ENCODE peak calls at places on chromosomes 13 and 19, in four cellular contexts. One of them, this sample, is unnamed. For H3K4me1, the result is how much of the 10 kb centered on the place peaks cover.

GRCh38 chr13:99406799-99407201 is 94.5 kb upstream of the TM9SF2 start:
- DNase-seq in A549: no peak
- DNase-seq in tibial nerve: no peak
- DNase-seq in cardiac muscle cell: peak
- DNase-seq in this sample: no peak

GRCh38 chr13:91313103-91313502 is 34.4 kb upstream of the MIR17HG start:
- DNase-seq in A549: peak
- DNase-seq in tibial nerve: no peak
- DNase-seq in cardiac muscle cell: peak
- DNase-seq in this sample: no peak

GRCh38 chr19:29667941-29668340 is 2.7 kb downstream of the PLEKHF1 start:
- DNase-seq in A549: no peak
- DNase-seq in tibial nerve: no peak
- DNase-seq in cardiac muscle cell: no peak
- DNase-seq in this sample: peak

GRCh38 chr19:508204-509150 is 1.2 kb downstream of the TPGS1 start:
- DNase-seq in A549: no peak
- DNase-seq in tibial nerve: no peak
- DNase-seq in cardiac muscle cell: no peak
- DNase-seq in this sample: no peak

GRCh38 chr19:51689751-51690358 is 3.3 kb upstream of the SPACA6 start:
- DNase-seq in A549: peak
- DNase-seq in tibial nerve: no peak
- DNase-seq in cardiac muscle cell: peak
- DNase-seq in this sample: peak

GRCh38 chr13:27295096-27295495 is 24.5 kb downstream of the RASL11A start:
- DNase-seq in A549: no peak
- DNase-seq in tibial nerve: no peak
- DNase-seq in cardiac muscle cell: no peak
- DNase-seq in this sample: no peak

GRCh38 chr13:112254061-112254818 is 121.9 kb upstream of the SPACA7 start:
- DNase-seq in A549: no peak
- DNase-seq in tibial nerve: no peak
- DNase-seq in cardiac muscle cell: no peak
- DNase-seq in this sample: no peak

GRCh38 chr13:47033216-47033615 is 136.4 kb upstream of the HTR2A start:
- DNase-seq in A549: no peak
- DNase-seq in tibial nerve: no peak
- DNase-seq in cardiac muscle cell: peak
- DNase-seq in this sample: no peak

GRCh38 chr19:35088514-35088913 is 27.1 kb upstream of the FXYD3 start:
- DNase-seq in A549: peak
- DNase-seq in tibial nerve: no peak
- DNase-seq in cardiac muscle cell: peak
- DNase-seq in this sample: no peak

GRCh38 chr13:97174638-97175037 is 47.5 kb upstream of the MBNL2 start:
- DNase-seq in A549: no peak
- DNase-seq in tibial nerve: no peak
- DNase-seq in cardiac muscle cell: no peak
- DNase-seq in this sample: no peak

GRCh38 chr19:11950312-11950711 is 14.5 kb upstream of the ZNF763 start:
- DNase-seq in A549: no peak
- DNase-seq in tibial nerve: no peak
- DNase-seq in cardiac muscle cell: no peak
- DNase-seq in this sample: no peak

GRCh38 chr13:60170414-60170813 is 6.7 kb upstream of the DIAPH3 start:
- DNase-seq in A549: no peak
- DNase-seq in tibial nerve: no peak
- DNase-seq in cardiac muscle cell: no peak
- DNase-seq in this sample: no peak

GRCh38 chr19:48678201-48678600 is 5.4 kb upstream of the NTN5 start:
- DNase-seq in A549: no peak
- DNase-seq in tibial nerve: no peak
- DNase-seq in cardiac muscle cell: no peak
- DNase-seq in this sample: peak

GRCh38 chr19:4380254-4380727 is 20.1 kb downstream of the SH3GL1 start:
- DNase-seq in A549: no peak
- DNase-seq in tibial nerve: no peak
- DNase-seq in cardiac muscle cell: no peak
- DNase-seq in this sample: no peak

GRCh38 chr19:56108447-56109195 is 12.5 kb downstream of the ZNF787 start:
- DNase-seq in A549: no peak
- DNase-seq in tibial nerve: no peak
- DNase-seq in cardiac muscle cell: peak
- DNase-seq in this sample: no peak
- H3K4me1 ChIP-seq in A549: under half
- H3K4me1 ChIP-seq in tibial nerve: half or more
- H3K4me1 ChIP-seq in cardiac muscle cell: half or more
- H3K4me1 ChIP-seq in this sample: half or more

DNA sequence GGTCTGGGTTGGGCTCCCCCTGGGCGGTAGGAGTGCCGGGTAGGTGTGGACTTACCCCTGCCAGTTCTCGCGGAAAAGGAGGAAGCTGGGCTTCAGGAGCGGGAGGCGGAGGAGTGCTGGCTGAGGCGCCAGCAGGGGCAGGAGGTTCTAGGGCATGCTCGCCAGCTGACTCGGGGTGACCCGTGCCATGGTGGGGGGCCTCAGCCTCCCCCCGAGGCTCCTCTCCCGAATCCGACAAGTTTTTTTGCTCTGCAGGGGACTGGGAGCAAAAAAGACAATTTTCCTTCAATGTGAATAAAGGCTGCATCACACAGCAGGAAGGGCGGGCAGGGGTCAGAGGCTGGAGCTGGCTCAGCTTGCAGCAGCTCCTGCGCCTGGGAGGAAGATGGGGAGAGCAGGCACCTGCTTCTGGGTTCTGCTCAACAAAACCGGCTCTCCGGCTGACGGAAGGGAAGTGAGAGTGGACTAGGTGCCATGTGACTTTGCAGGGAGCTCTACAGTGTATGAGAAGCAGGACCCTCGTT is 26.5 kb downstream of the RANBP3 start:
- DNase-seq in A549: no peak
- DNase-seq in tibial nerve: no peak
- DNase-seq in cardiac muscle cell: no peak
- DNase-seq in this sample: no peak
- H3K4me1 ChIP-seq in A549: under half
- H3K4me1 ChIP-seq in tibial nerve: half or more
- H3K4me1 ChIP-seq in cardiac muscle cell: half or more
- H3K4me1 ChIP-seq in this sample: half or more

GRCh38 chr19:5966941-5967340 is 11.0 kb downstream of the RANBP3 start:
- DNase-seq in A549: no peak
- DNase-seq in tibial nerve: no peak
- DNase-seq in cardiac muscle cell: no peak
- DNase-seq in this sample: no peak
- H3K4me1 ChIP-seq in A549: under half
- H3K4me1 ChIP-seq in tibial nerve: half or more
- H3K4me1 ChIP-seq in cardiac muscle cell: under half
- H3K4me1 ChIP-seq in this sample: half or more

GRCh38 chr19:5824791-5825577 is 14.5 kb downstream of the FUT6 start:
- DNase-seq in A549: no peak
- DNase-seq in tibial nerve: no peak
- DNase-seq in cardiac muscle cell: no peak
- DNase-seq in this sample: no peak
- H3K4me1 ChIP-seq in A549: under half
- H3K4me1 ChIP-seq in tibial nerve: under half
- H3K4me1 ChIP-seq in cardiac muscle cell: under half
- H3K4me1 ChIP-seq in this sample: under half

GRCh38 chr19:46732966-46733692 is 12.7 kb upstream of the FKRP start:
- DNase-seq in A549: no peak
- DNase-seq in tibial nerve: no peak
- DNase-seq in cardiac muscle cell: no peak
- DNase-seq in this sample: no peak
- H3K4me1 ChIP-seq in A549: under half
- H3K4me1 ChIP-seq in tibial nerve: half or more
- H3K4me1 ChIP-seq in cardiac muscle cell: under half
- H3K4me1 ChIP-seq in this sample: under half

DNA sequence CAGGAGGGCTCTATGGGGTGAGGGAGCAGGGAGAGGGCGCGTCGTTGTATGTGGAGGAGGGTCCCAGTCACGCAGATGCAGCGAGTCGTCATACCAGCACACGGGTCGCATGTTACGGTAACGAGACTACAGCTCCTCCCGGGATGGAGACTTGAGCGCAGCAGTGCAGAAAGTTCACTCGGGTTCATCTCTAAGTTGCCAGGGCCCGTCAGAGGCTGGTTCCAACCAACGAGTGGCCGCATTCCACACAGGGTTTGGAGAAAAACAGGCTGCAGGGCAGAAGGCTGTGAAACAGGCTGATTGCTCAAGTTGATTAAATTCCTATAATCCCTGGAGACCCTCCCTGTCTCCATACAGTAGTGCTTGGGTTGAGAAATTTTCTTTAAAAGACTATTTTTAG is 21.9 kb upstream of the TTYH1 start:
- DNase-seq in A549: no peak
- DNase-seq in tibial nerve: no peak
- DNase-seq in cardiac muscle cell: no peak
- DNase-seq in this sample: no peak
- H3K4me1 ChIP-seq in A549: under half
- H3K4me1 ChIP-seq in tibial nerve: under half
- H3K4me1 ChIP-seq in cardiac muscle cell: under half
- H3K4me1 ChIP-seq in this sample: under half

DNA sequence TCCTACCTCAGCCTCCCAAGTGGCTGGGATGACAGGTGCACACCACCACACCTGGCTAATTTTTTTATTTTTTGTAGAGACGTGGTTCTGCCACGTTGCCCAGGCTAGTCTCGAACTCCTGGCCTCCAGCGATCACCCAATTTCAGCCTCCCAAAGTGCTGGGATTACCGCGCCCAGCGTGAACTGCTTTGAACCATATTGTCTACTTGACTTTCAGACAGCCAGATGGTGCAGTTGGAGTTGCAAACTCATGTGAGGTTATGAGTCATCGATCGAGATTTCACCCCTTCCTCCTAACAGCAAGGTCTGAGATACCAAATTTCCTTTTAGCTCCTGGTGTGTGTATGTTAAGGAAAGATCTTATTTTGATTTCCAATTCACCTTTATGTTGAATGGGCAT is 2.7 kb downstream of the SLC27A1 start:
- DNase-seq in A549: peak
- DNase-seq in tibial nerve: no peak
- DNase-seq in cardiac muscle cell: peak
- DNase-seq in this sample: no peak
- H3K4me1 ChIP-seq in A549: under half
- H3K4me1 ChIP-seq in tibial nerve: half or more
- H3K4me1 ChIP-seq in cardiac muscle cell: under half
- H3K4me1 ChIP-seq in this sample: under half

DNA sequence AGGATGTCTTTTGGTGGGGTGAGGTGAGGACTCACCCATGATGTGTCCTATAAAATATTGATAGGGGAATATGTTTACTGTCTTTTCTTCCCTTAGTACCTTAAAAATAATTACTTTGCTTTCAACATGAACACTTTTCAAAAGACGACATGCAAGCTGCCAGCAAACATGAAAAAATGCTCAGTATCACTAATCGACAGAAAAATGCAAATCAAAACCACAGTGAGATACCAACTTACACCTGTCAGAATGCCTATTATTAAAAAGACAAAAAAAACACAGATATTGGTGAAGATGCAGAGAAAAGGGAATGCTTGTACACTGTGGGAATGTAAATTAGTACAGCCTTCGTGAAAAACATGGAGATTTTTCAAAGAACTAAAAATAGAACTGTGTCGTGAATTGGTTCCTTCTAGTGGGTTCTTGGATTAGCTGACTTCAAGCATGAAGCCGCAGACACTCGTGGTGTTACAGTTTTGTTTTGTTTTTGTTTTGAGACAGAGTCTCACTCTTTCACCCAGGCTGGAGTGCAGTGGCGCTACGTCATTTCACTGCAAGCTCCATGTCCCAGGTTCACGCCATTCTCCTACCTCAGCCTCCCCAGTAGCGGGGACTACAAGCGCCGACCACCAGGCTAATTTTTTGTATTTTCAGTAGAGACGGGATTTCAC is 160.9 kb downstream of the FGF9 start:
- DNase-seq in A549: no peak
- DNase-seq in tibial nerve: no peak
- DNase-seq in cardiac muscle cell: no peak
- DNase-seq in this sample: no peak
- H3K4me1 ChIP-seq in A549: under half
- H3K4me1 ChIP-seq in tibial nerve: under half
- H3K4me1 ChIP-seq in cardiac muscle cell: under half
- H3K4me1 ChIP-seq in this sample: under half